ENCODE peak calls at places on chromosomes 13 and 19, in ten cellular contexts. U is activated T-cell treated with anti-CD3 and anti-CD28 coated beads, Interleukin-2, amount 50 U/mL, for 4 hours; D is nucleus accumbens; M is AG09309; S is WTC11; Y is activated T-helper 1 cell treated with Interleukin-2 at 50 U/mL for 16 hours; E is COR-L47; X is NCI-H510A; A is HCT116; B is psoas muscle. Z is an unnamed sample.

GRCh38 chr19:49889687-49890348 is 6.9 kb downstream of the IL4I1 start:
- DNase-seq in D (no peak), E (no peak), X (no peak), Y (peak), M (no peak), A (peak), S (peak), U (peak), B (peak), Z (peak)

GRCh38 chr19:16019691-16020448 is 56.4 kb upstream of the TPM4 start:
- DNase-seq in S (no peak), U (no peak), X (no peak), Y (no peak), D (no peak), B (no peak), M (no peak), A (no peak), E (no peak), Z (no peak)

GRCh38 chr13:21060063-21060826 is 1.1 kb downstream of the LATS2 start:
- DNase-seq in M (no peak), S (peak), E (no peak), X (no peak), B (peak), A (no peak), D (no peak), U (no peak), Y (no peak), Z (peak)

GRCh38 chr19:6963937-6964336 is 57.3 kb downstream of the MBD3L2B start:
- DNase-seq in A (peak), M (no peak), U (peak), E (no peak), S (peak), B (no peak), Y (peak), D (no peak), X (no peak), Z (no peak)

GRCh38 chr13:29496241-29496712 is 99.2 kb downstream of the SLC7A1 start:
- DNase-seq in D (no peak), M (no peak), A (no peak), B (no peak), U (no peak), X (no peak), E (no peak), Y (no peak), S (no peak), Z (no peak)

GRCh38 chr13:71949441-71949840 is 82.4 kb upstream of the DACH1 start:
- DNase-seq in Y (no peak), E (no peak), S (no peak), M (no peak), B (no peak), U (no peak), D (no peak), A (no peak), X (no peak), Z (no peak)

GRCh38 chr13:110904748-110905147 is 10.1 kb downstream of the ANKRD10 start:
- DNase-seq in M (no peak), X (no peak), B (no peak), U (no peak), Y (no peak), S (no peak), A (no peak), D (no peak), E (no peak), Z (no peak)

GRCh38 chr13:62512194-62513141 is 1096.8 kb upstream of the PCDH20 start:
- DNase-seq in X (no peak), E (peak), U (no peak), D (no peak), S (peak), B (no peak), Y (no peak), A (peak), M (no peak), Z (peak)

GRCh38 chr13:77696006-77696862 is 1.3 kb upstream of the SLAIN1 start:
- DNase-seq in D (peak), S (no peak), X (no peak), M (no peak), U (no peak), Y (no peak), A (no peak), B (no peak), E (peak), Z (no peak)

GRCh38 chr13:77767413-77767812 is 69.9 kb downstream of the SLAIN1 start:
- DNase-seq in U (no peak), Y (no peak), B (no peak), A (no peak), D (no peak), X (no peak), S (no peak), E (no peak), M (no peak), Z (no peak)

GRCh38 chr19:40143612-40144011 is 47.6 kb upstream of the MAP3K10 start:
- DNase-seq in S (no peak), A (no peak), U (peak), E (no peak), Y (no peak), M (no peak), B (no peak), X (no peak), D (no peak), Z (no peak)

GRCh38 chr13:68176486-68176885 is 946.4 kb upstream of the PCDH9 start:
- DNase-seq in U (no peak), X (no peak), M (no peak), E (peak), D (no peak), A (peak), S (no peak), Y (no peak), B (no peak), Z (no peak)

GRCh38 chr19:17255150-17255621 is 9.4 kb downstream of the USHBP1 start:
- DNase-seq in A (no peak), U (no peak), M (no peak), S (no peak), X (peak), E (no peak), D (no peak), Y (no peak), B (no peak), Z (no peak)

GRCh38 chr19:1164684-1165531 is 9.2 kb downstream of the SBNO2 start:
- DNase-seq in A (no peak), M (no peak), S (peak), U (no peak), D (no peak), B (peak), X (no peak), Y (no peak), E (no peak), Z (no peak)

GRCh38 chr19:51919606-51920005 is 7.7 kb upstream of the ZNF613 start:
- DNase-seq in X (no peak), Y (no peak), A (no peak), D (no peak), S (no peak), B (no peak), U (no peak), M (no peak), E (no peak), Z (no peak)

GRCh38 chr19:41694831-41695635 is 7.0 kb upstream of the CEACAM7 start:
- DNase-seq in X (no peak), D (no peak), A (no peak), U (no peak), B (no peak), Y (no peak), E (no peak), M (no peak), S (no peak), Z (no peak)

GRCh38 chr13:104984296-104984818 is 1551.1 kb downstream of the EFNB2 start:
- DNase-seq in Y (no peak), U (no peak), B (no peak), S (no peak), D (no peak), X (no peak), M (no peak), A (no peak), E (no peak), Z (no peak)

GRCh38 chr13:50202485-50202884 is 187.2 kb downstream of the KCNRG start:
- DNase-seq in E (no peak), Y (no peak), S (no peak), X (no peak), B (no peak), A (no peak), D (no peak), U (no peak), M (no peak), Z (no peak)

GRCh38 chr19:4575267-4575793 is 15.8 kb upstream of the SEMA6B start:
- DNase-seq in M (peak), Y (no peak), X (no peak), E (no peak), D (no peak), A (no peak), U (no peak), S (peak), B (peak), Z (peak)

GRCh38 chr19:33403221-33403972 is 29.9 kb downstream of the CEBPG start:
- DNase-seq in X (no peak), Y (no peak), D (no peak), A (no peak), S (no peak), B (peak), U (no peak), M (no peak), E (no peak), Z (no peak)

GRCh38 chr13:78599911-78600310 is 3.4 kb downstream of the POU4F1 start:
- DNase-seq in D (no peak), S (no peak), B (no peak), E (no peak), X (no peak), Y (no peak), M (no peak), A (no peak), U (no peak), Z (no peak)

GRCh38 chr19:12689012-12689411 is 1.2 kb downstream of the GNG14 start:
- DNase-seq in E (no peak), S (no peak), Y (no peak), X (no peak), D (no peak), A (no peak), M (no peak), U (no peak), B (no peak), Z (no peak)

GRCh38 chr19:3670258-3670795 is 29.9 kb downstream of the PIP5K1C start:
- DNase-seq in Y (no peak), E (no peak), S (no peak), B (peak), M (peak), A (no peak), U (no peak), X (no peak), D (no peak), Z (no peak)

GRCh38 chr19:33192010-33192409 is 2.1 kb upstream of the LRP3 start:
- DNase-seq in U (no peak), B (peak), A (no peak), D (no peak), Y (no peak), E (no peak), M (no peak), X (no peak), S (peak), Z (no peak)

GRCh38 chr19:13299838-13300237 is 149.6 kb downstream of the IER2 start:
- DNase-seq in M (no peak), Y (no peak), E (no peak), S (peak), D (no peak), B (no peak), A (no peak), U (no peak), X (no peak), Z (no peak)

GRCh38 chr19:40006273-40006691 is 9.4 kb downstream of the ZNF546 start:
- DNase-seq in S (no peak), X (no peak), M (no peak), A (no peak), U (no peak), D (no peak), E (no peak), Y (no peak), B (no peak), Z (no peak)

GRCh38 chr19:50387176-50387867 is 3.2 kb downstream of the POLD1 start:
- DNase-seq in Y (no peak), X (no peak), D (no peak), E (no peak), M (no peak), B (no peak), A (no peak), U (no peak), S (no peak), Z (no peak)

GRCh38 chr19:6767357-6768235 is at the start of gene SH2D3A:
- DNase-seq in Y (peak), D (no peak), X (no peak), S (peak), E (no peak), B (peak), M (no peak), U (peak), A (peak), Z (peak)

GRCh38 chr13:98141938-98142426 is 912 bp upstream of the FARP1 start:
- DNase-seq in E (no peak), B (peak), D (no peak), A (no peak), M (no peak), X (no peak), U (no peak), S (peak), Y (no peak), Z (peak)

GRCh38 chr13:50366488-50367174 is 351.4 kb downstream of the KCNRG start:
- DNase-seq in B (no peak), E (peak), X (no peak), U (no peak), D (no peak), M (no peak), Y (no peak), S (no peak), A (no peak), Z (no peak)

GRCh38 chr19:51263808-51264207 is 12.9 kb downstream of the SIGLECL1 start:
- DNase-seq in A (no peak), S (no peak), Y (no peak), X (no peak), E (no peak), M (no peak), D (no peak), U (no peak), B (no peak), Z (no peak)

GRCh38 chr19:2139385-2140192 is 11.8 kb downstream of the AP3D1 start:
- DNase-seq in M (no peak), A (no peak), E (no peak), U (no peak), S (no peak), D (no peak), B (no peak), Y (no peak), X (no peak), Z (no peak)

GRCh38 chr19:38224014-38224862 is at the start of gene DPF1:
- DNase-seq in D (peak), U (peak), X (peak), B (no peak), M (no peak), Y (peak), A (peak), S (peak), E (peak), Z (peak)

GRCh38 chr19:38265213-38265861 is 964 bp downstream of the SPINT2 start:
- DNase-seq in U (no peak), A (no peak), E (no peak), M (no peak), S (no peak), B (no peak), X (no peak), Y (no peak), D (no peak), Z (no peak)

GRCh38 chr13:91211548-91211947 is 135.9 kb upstream of the MIR17HG start:
- DNase-seq in A (no peak), M (no peak), U (no peak), Y (no peak), D (no peak), B (no peak), X (no peak), E (no peak), S (no peak), Z (no peak)